ENCODE peak calls at places on chromosomes 11 and 22, in ten cellular contexts. K is RWPE1; P is pancreas; L is PC-9; N is AG04450; Z is mammary epithelial cell; T is CD8-positive, alpha-beta memory T cell; R is thoracic aorta; G is cardiac muscle cell; J is foreskin keratinocyte. I is an unnamed sample.

GRCh38 chr11:117997436-117998200 is 11.4 kb downstream of the IL10RA start:
- DNase-seq in K (no peak), P (no peak), L (no peak), N (no peak), Z (no peak), T (no peak), R (no peak), G (no peak), J (no peak), I (no peak)

GRCh38 chr22:39489094-39490068 is 12.7 kb upstream of the MIEF1 start:
- DNase-seq in K (no peak), P (no peak), L (no peak), N (no peak), Z (no peak), T (no peak), R (no peak), G (no peak), J (no peak), I (no peak)

GRCh38 chr22:44373234-44373633 is 60.5 kb upstream of the SHISAL1 start:
- DNase-seq in K (no peak), P (peak), L (no peak), N (no peak), Z (no peak), T (no peak), R (no peak), G (no peak), J (no peak), I (no peak)

GRCh38 chr11:2990617-2991476 is 1.3 kb downstream of the NAP1L4 start:
- DNase-seq in K (peak), P (no peak), L (peak), N (no peak), Z (peak), T (no peak), R (no peak), G (peak), J (peak), I (peak)

GRCh38 chr11:420054-420910 is 5.5 kb upstream of the SIGIRR start:
- DNase-seq in K (no peak), P (peak), L (no peak), N (no peak), Z (no peak), T (no peak), R (no peak), G (no peak), J (no peak), I (no peak)

GRCh38 chr11:95542868-95543551 is 246.6 kb downstream of the FAM76B start:
- DNase-seq in K (no peak), P (no peak), L (no peak), N (no peak), Z (no peak), T (no peak), R (no peak), G (no peak), J (no peak), I (no peak)

GRCh38 chr11:68440254-68440653 is 20.3 kb upstream of the PPP6R3 start:
- DNase-seq in K (no peak), P (no peak), L (no peak), N (no peak), Z (no peak), T (no peak), R (no peak), G (no peak), J (no peak), I (no peak)

GRCh38 chr11:119509969-119510401 is 87.0 kb upstream of the THY1 start:
- DNase-seq in K (peak), P (no peak), L (peak), N (peak), Z (peak), T (no peak), R (no peak), G (no peak), J (peak), I (peak)

GRCh38 chr11:3215346-3216026 is 3.1 kb downstream of the MRGPRG start:
- DNase-seq in K (no peak), P (peak), L (no peak), N (no peak), Z (no peak), T (no peak), R (no peak), G (no peak), J (no peak), I (no peak)

GRCh38 chr11:32200448-32200847 is 109.6 kb downstream of the RCN1 start:
- DNase-seq in K (no peak), P (no peak), L (no peak), N (no peak), Z (no peak), T (no peak), R (no peak), G (no peak), J (no peak), I (no peak)

GRCh38 chr11:112509300-112509699 is 248.6 kb upstream of the PLET1 start:
- DNase-seq in K (no peak), P (no peak), L (no peak), N (no peak), Z (no peak), T (no peak), R (no peak), G (no peak), J (no peak), I (no peak)

GRCh38 chr22:42022162-42022847 is 23.7 kb downstream of the WBP2NL start:
- DNase-seq in K (peak), P (no peak), L (peak), N (no peak), Z (peak), T (no peak), R (no peak), G (no peak), J (peak), I (peak)

GRCh38 chr11:125192717-125193116 is 28.2 kb downstream of the PKNOX2 start:
- DNase-seq in K (no peak), P (no peak), L (no peak), N (no peak), Z (no peak), T (no peak), R (no peak), G (no peak), J (no peak), I (no peak)

GRCh38 chr11:48129697-48130395 is 86.8 kb upstream of the OR4B1 start:
- DNase-seq in K (no peak), P (no peak), L (peak), N (no peak), Z (no peak), T (no peak), R (no peak), G (no peak), J (no peak), I (no peak)

GRCh38 chr11:55345306-55345705 is 2.3 kb downstream of the OR4A16 start:
- DNase-seq in K (no peak), P (no peak), L (no peak), N (no peak), Z (no peak), T (no peak), R (no peak), G (no peak), J (no peak), I (no peak)

DNA sequence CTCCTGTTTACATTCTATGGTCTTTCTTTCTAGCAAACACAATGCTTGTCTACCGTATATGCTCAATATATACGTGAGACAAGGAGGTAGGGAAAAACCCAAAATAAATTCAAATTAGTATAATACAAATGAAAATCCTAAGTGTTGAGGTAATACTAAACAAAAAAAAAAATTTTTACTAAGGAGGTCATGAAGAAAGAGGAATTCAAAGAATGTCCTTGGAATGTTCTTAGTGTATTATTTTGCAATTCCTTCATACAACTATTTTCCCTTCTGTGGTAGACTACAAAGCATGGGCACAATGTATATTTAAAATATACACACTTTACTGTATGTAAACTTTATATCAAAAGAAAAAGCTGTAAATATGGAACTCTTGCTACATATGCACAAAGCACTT is 36.4 kb downstream of the PIK3C2A start:
- DNase-seq in K (peak), P (no peak), L (peak), N (peak), Z (no peak), T (no peak), R (no peak), G (no peak), J (peak), I (no peak)
- H3K27ac ChIP-seq in K (no peak), P (no peak), L (no peak), N (no peak), Z (no peak), T (no peak), R (peak), G (no peak), J (no peak), I (no peak)

DNA sequence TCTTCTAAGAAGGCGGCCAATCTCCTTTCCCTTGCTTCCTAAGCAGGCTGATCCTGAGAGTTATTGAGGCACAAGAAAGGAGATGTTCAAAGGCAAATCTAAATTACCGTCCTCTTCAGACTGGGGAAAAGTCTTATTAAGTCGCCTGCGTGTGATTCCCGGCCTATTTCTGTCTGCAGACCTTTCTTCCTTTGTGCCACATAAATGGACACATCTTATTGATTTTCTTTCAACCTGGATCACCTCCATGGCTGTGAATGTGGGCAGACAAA is 73.4 kb upstream of the LMO1 start:
- DNase-seq in K (no peak), P (no peak), L (no peak), N (no peak), Z (no peak), T (no peak), R (no peak), G (no peak), J (no peak), I (no peak)
- H3K27ac ChIP-seq in K (peak), P (no peak), L (peak), N (no peak), Z (no peak), T (no peak), R (no peak), G (no peak), J (no peak), I (no peak)

GRCh38 chr11:46352063-46352841 is 5.0 kb downstream of the DGKZ start:
- DNase-seq in K (no peak), P (peak), L (no peak), N (no peak), Z (peak), T (peak), R (no peak), G (peak), J (peak), I (peak)

GRCh38 chr11:46350695-46351094 is 3.4 kb downstream of the DGKZ start:
- DNase-seq in K (no peak), P (no peak), L (no peak), N (no peak), Z (no peak), T (no peak), R (no peak), G (no peak), J (no peak), I (no peak)

GRCh38 chr11:46351606-46352005 is 4.3 kb downstream of the DGKZ start:
- DNase-seq in K (no peak), P (no peak), L (no peak), N (no peak), Z (no peak), T (no peak), R (no peak), G (no peak), J (no peak), I (no peak)

GRCh38 chr11:46351148-46351547 is 3.9 kb downstream of the DGKZ start:
- DNase-seq in K (no peak), P (no peak), L (no peak), N (no peak), Z (no peak), T (no peak), R (no peak), G (no peak), J (no peak), I (no peak)

DNA sequence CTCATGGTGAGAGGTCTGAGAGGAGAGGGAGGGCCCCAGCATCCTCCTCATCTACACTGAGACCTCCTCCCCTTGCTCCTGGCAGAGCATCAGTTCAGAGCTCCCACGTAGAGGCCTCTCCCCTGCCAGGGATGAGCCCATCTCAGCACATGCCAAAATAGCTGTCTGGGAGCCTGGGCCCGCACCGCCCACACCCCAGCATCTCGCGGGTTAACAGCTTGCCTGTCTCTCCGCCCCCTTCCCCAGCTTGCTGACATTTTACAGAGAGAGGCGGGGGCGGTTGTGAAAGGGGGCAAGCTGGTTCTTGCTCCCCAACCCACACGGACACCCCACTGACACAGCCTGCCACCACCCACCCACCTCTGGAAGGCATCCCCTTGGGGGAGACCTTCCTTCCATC is 6.4 kb downstream of the DGKZ start:
- DNase-seq in K (no peak), P (no peak), L (no peak), N (no peak), Z (peak), T (no peak), R (no peak), G (no peak), J (no peak), I (no peak)
- H3K27ac ChIP-seq in K (peak), P (no peak), L (no peak), N (peak), Z (no peak), T (no peak), R (no peak), G (no peak), J (no peak), I (no peak)

GRCh38 chr22:20542736-20543135 is 35.3 kb downstream of the MED15 start:
- DNase-seq in K (no peak), P (no peak), L (no peak), N (no peak), Z (no peak), T (no peak), R (no peak), G (no peak), J (no peak), I (no peak)

GRCh38 chr22:20548806-20549205 is 41.4 kb downstream of the MED15 start:
- DNase-seq in K (no peak), P (no peak), L (no peak), N (no peak), Z (no peak), T (no peak), R (no peak), G (no peak), J (no peak), I (no peak)

GRCh38 chr22:20546541-20546950 is 39.1 kb downstream of the MED15 start:
- DNase-seq in K (no peak), P (no peak), L (no peak), N (no peak), Z (no peak), T (no peak), R (no peak), G (no peak), J (no peak), I (no peak)

GRCh38 chr22:20547029-20547428 is 39.6 kb downstream of the MED15 start:
- DNase-seq in K (no peak), P (no peak), L (no peak), N (no peak), Z (no peak), T (no peak), R (no peak), G (no peak), J (no peak), I (no peak)

GRCh38 chr22:20545681-20546521 is 38.5 kb downstream of the MED15 start:
- DNase-seq in K (no peak), P (no peak), L (no peak), N (no peak), Z (no peak), T (no peak), R (no peak), G (no peak), J (no peak), I (no peak)
- H3K27ac ChIP-seq in K (peak), P (no peak), L (no peak), N (no peak), Z (no peak), T (peak), R (peak), G (no peak), J (no peak), I (no peak)